ENCODE peak calls at places on chromosome 19, in four cellular contexts. Y, V, S and O are unnamed samples.

GRCh38 chr19:17659996-17660395 is 28.2 kb downstream of the UNC13A start:
- DNase-seq in Y (no peak), S (no peak), V (no peak), O (no peak)

GRCh38 chr19:39111593-39112199 is 13.9 kb upstream of the PAK4 start:
- DNase-seq in S (peak), Y (peak), V (no peak), O (peak)

GRCh38 chr19:17107546-17108452 is 32.2 kb downstream of the MYO9B start:
- DNase-seq in S (peak), Y (peak), V (peak), O (peak)

GRCh38 chr19:49835562-49835961 is 15.4 kb upstream of the PTOV1 start:
- DNase-seq in Y (no peak), S (no peak), V (no peak), O (no peak)

GRCh38 chr19:24048261-24048660 is 38.7 kb upstream of the ZNF254 start:
- DNase-seq in V (no peak), S (no peak), Y (no peak), O (no peak)

GRCh38 chr19:32676186-32676894 is 692 bp downstream of the RGS9BP start:
- DNase-seq in S (peak), Y (peak), V (peak), O (no peak)

GRCh38 chr19:42420055-42420544 is 7.1 kb downstream of the LIPE start:
- DNase-seq in V (peak), S (peak), Y (peak), O (peak)

GRCh38 chr19:49408816-49409440 is 14.3 kb downstream of the PTH2 start:
- DNase-seq in Y (no peak), V (no peak), S (peak), O (peak)

GRCh38 chr19:29003641-29004409 is 209.1 kb downstream of the UQCRFS1 start:
- DNase-seq in S (no peak), V (no peak), Y (no peak), O (no peak)

GRCh38 chr19:39506944-39507714 is 7.8 kb upstream of the SELENOV start:
- DNase-seq in S (peak), Y (peak), V (no peak), O (peak)

GRCh38 chr19:54882758-54883157 is 8.7 kb downstream of the FCAR start:
- DNase-seq in V (no peak), Y (no peak), S (no peak), O (no peak)

GRCh38 chr19:54077334-54077733 is 3.8 kb downstream of the TARM1 start:
- DNase-seq in V (no peak), S (no peak), Y (no peak), O (no peak)

GRCh38 chr19:7596191-7596937 is 701 bp downstream of the CAMSAP3 start:
- DNase-seq in S (no peak), Y (peak), V (no peak), O (no peak)

GRCh38 chr19:4589579-4590410 is 30.3 kb upstream of the SEMA6B start:
- DNase-seq in V (no peak), S (peak), Y (peak), O (no peak)
- TF ChIP-seq CTCF in V (peak), S (peak), Y (peak), O (peak)

GRCh38 chr19:11984986-11985385 is 20.1 kb downstream of the ZNF763 start:
- DNase-seq in V (no peak), Y (no peak), S (no peak), O (no peak)

GRCh38 chr19:11986754-11987153 is 21.9 kb downstream of the ZNF763 start:
- DNase-seq in Y (no peak), V (peak), S (no peak), O (no peak)

GRCh38 chr19:11987405-11988231 is 22.8 kb downstream of the ZNF763 start:
- DNase-seq in V (peak), S (peak), Y (peak), O (peak)

GRCh38 chr19:11989112-11989456 is 24.2 kb downstream of the ZNF763 start:
- DNase-seq in Y (no peak), V (no peak), S (no peak), O (no peak)
- TF ChIP-seq CTCF in Y (no peak), V (no peak), S (no peak), O (no peak)

GRCh38 chr19:47130589-47131168 is at the start of gene SAE1:
- DNase-seq in S (peak), Y (peak), V (peak), O (peak)
- TF ChIP-seq CTCF in S (peak), Y (no peak), V (peak), O (peak)

GRCh38 chr19:12943437-12944044 is 2.1 kb upstream of the RAD23A start:
- DNase-seq in V (no peak), Y (no peak), S (no peak), O (no peak)
- TF ChIP-seq CTCF in V (no peak), Y (no peak), S (no peak), O (no peak)